ENCODE peak calls at places on chromosomes 4 and X, in ten cellular contexts. M, R, J, U, X, Y, V, L, F and W are unnamed samples. For H3K4me1, the result is how much of the 10 kb centered on the place peaks cover.

GRCh38 chrX:78614264-78614663 is 44.9 kb downstream of the RTL3 start:
- DNase-seq in M (no peak), U (no peak), R (no peak), J (no peak), V (no peak), F (no peak), L (no peak), X (no peak), Y (no peak), W (no peak)

GRCh38 chr4:29927895-29928294 is 792.3 kb upstream of the PCDH7 start:
- DNase-seq in U (no peak), M (no peak), J (no peak), R (no peak), V (no peak), L (no peak), X (no peak), F (no peak), Y (no peak), W (no peak)

GRCh38 chr4:124144302-124144701 is 568.2 kb downstream of the ANKRD50 start:
- DNase-seq in J (peak), M (no peak), V (peak), F (peak), L (no peak), X (no peak), R (no peak), Y (no peak), U (no peak), W (no peak)

GRCh38 chr4:47274931-47275330 is 188.6 kb downstream of the COMMD8 start:
- DNase-seq in M (no peak), X (no peak), J (peak), F (peak), Y (no peak), L (no peak), R (no peak), V (no peak), U (no peak), W (no peak)

GRCh38 chr4:85514783-85515182 is 39.8 kb downstream of the ARHGAP24 start:
- DNase-seq in J (no peak), F (no peak), V (no peak), Y (no peak), M (no peak), X (no peak), U (no peak), L (no peak), R (no peak), W (no peak)

GRCh38 chr4:17232575-17233253 is 279.2 kb downstream of the QDPR start:
- DNase-seq in Y (no peak), U (peak), F (peak), M (no peak), R (peak), L (peak), J (peak), V (peak), X (no peak), W (peak)

GRCh38 chrX:104565791-104566687 is at the start of gene IL1RAPL2:
- DNase-seq in M (no peak), F (peak), L (peak), X (peak), Y (no peak), J (peak), U (peak), V (no peak), R (no peak), W (no peak)

GRCh38 chrX:7159132-7159861 is 11.3 kb upstream of the PUDP start:
- DNase-seq in R (no peak), F (peak), L (no peak), X (peak), Y (peak), V (no peak), J (no peak), M (peak), U (peak), W (no peak)

GRCh38 chr4:128357286-128357685 is 69.7 kb upstream of the PGRMC2 start:
- DNase-seq in M (no peak), J (peak), V (no peak), U (no peak), L (no peak), X (no peak), Y (no peak), R (no peak), F (no peak), W (no peak)

GRCh38 chr4:100117749-100118148 is 72.5 kb downstream of the DDIT4L start:
- DNase-seq in V (no peak), F (peak), U (no peak), M (no peak), L (no peak), X (no peak), Y (no peak), R (no peak), J (no peak), W (no peak)

DNA sequence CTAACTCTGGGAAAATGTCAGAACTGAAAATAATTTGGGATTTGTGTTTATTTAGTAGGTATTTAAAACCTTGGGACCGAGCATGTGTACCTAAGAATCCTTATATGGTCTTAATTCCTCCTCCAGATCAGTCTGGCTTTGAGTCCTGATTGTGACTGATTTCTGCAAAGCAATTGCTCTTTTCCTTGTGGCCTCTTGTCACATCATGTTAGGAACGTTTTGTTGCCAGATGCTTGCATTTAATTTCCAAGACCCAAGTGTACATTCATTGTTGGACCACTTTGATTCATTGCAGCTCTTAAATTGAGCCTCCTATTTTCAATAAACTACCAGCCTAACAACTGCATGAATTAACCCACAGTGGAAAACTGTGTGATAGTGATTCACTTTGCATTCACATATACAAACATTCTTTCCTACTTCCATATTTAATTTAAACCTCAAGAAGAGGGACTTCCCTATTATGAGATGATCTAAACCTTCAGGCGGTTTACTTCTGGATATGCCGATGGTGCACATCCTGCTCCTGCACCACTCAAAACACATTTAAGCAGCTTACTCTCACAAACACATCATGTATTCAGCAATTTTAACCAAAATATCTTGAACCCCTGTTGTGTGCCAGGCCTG is 118.4 kb downstream of the AFF1 start:
- DNase-seq in F (no peak), V (no peak), Y (no peak), M (no peak), L (no peak), U (no peak), R (no peak), J (no peak), X (no peak), W (no peak)
- H3K4me1 ChIP-seq in F (under half), V (under half), Y (under half), M (under half), L (half or more), U (half or more), R (half or more), J (under half), X (under half), W (under half)

GRCh38 chr4:152323221-152323620 is 212.7 kb downstream of the FBXW7 start:
- DNase-seq in F (no peak), J (no peak), V (no peak), M (no peak), Y (no peak), L (no peak), R (no peak), U (no peak), X (no peak), W (no peak)

GRCh38 chr4:152325831-152326230 is 210.1 kb downstream of the FBXW7 start:
- DNase-seq in L (no peak), Y (no peak), R (no peak), J (no peak), M (no peak), U (no peak), V (no peak), X (no peak), F (no peak), W (no peak)

GRCh38 chr4:152327606-152328453 is 208.1 kb downstream of the FBXW7 start:
- DNase-seq in X (no peak), L (no peak), V (no peak), R (no peak), U (no peak), Y (no peak), J (no peak), F (no peak), M (no peak), W (no peak)

GRCh38 chr4:152328595-152328994 is 207.3 kb downstream of the FBXW7 start:
- DNase-seq in J (no peak), U (no peak), L (no peak), R (no peak), F (no peak), X (peak), M (no peak), V (no peak), Y (no peak), W (no peak)
- H3K27ac ChIP-seq in J (no peak), U (no peak), L (no peak), R (no peak), F (no peak), X (no peak), M (no peak), V (no peak), Y (no peak), W (no peak)

GRCh38 chr4:2910409-2910808 is 52.8 kb downstream of the NOP14 start:
- DNase-seq in M (no peak), V (no peak), R (no peak), U (no peak), J (no peak), F (no peak), Y (no peak), X (no peak), L (no peak), W (no peak)
- TF ChIP-seq CTCF in M (no peak), V (no peak), R (no peak), U (no peak), J (no peak), F (peak), Y (no peak), X (no peak), L (no peak), W (no peak)

GRCh38 chrX:39729834-39730670 is 367.7 kb downstream of the BCOR start:
- DNase-seq in R (peak), J (peak), M (no peak), F (no peak), L (no peak), Y (no peak), U (no peak), X (no peak), V (no peak), W (no peak)
- H3K4me1 ChIP-seq in R (under half), J (under half), M (under half), F (under half), L (under half), Y (under half), U (under half), X (under half), V (under half), W (under half)

DNA sequence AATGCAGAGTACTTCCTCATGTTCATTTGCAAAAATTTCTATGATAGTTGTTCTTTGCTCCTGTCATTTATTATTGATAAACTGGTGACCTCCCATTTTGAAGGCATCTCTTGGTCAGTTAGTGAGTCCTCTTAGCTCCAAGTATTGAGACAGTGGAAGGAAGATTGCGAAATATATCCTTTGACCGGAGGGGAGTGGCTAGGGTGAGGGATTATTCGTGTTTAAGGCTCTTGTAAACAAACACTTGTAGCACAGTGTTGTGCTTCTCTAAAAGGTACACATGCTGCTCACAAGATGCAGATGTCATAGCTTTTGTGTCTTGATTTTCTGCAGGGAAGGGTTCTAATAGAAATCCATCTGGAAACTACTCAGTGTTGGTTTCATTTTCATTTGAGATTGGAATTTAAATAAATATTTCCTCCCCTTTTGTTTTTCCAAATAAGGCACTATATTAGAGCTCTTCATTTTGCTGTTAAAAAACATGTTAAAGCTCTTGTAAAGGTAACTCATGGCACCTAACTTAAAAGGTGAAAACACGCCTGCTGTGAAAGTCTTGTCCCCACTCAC is 21.8 kb downstream of the TXLNG start:
- DNase-seq in X (peak), U (no peak), R (no peak), J (peak), F (peak), V (no peak), L (no peak), Y (no peak), M (no peak), W (no peak)
- H3K27ac ChIP-seq in X (no peak), U (peak), R (peak), J (peak), F (peak), V (peak), L (no peak), Y (peak), M (no peak), W (no peak)